ENCODE peak calls at places on chromosomes 5 and 9, in four cellular contexts. L, X, D and N are unnamed samples.

GRCh38 chr5:2569201-2569600 is 182.3 kb downstream of the IRX2 start:
- DNase-seq in D (no peak), X (no peak), L (no peak), N (no peak)

GRCh38 chr5:117954341-117954740 is 1034.0 kb downstream of the DTWD2 start:
- DNase-seq in L (no peak), D (no peak), X (no peak), N (no peak)

GRCh38 chr9:33290994-33291397 is 680 bp downstream of the NFX1 start:
- DNase-seq in L (no peak), X (no peak), D (no peak), N (no peak)

GRCh38 chr5:76084496-76085285 is 1.5 kb downstream of the SV2C start:
- DNase-seq in L (peak), X (no peak), D (peak), N (no peak)

GRCh38 chr9:97515662-97516061 is 14.2 kb downstream of the TMOD1 start:
- DNase-seq in L (no peak), D (no peak), X (no peak), N (no peak)

GRCh38 chr9:35272989-35273388 is 111.2 kb downstream of the UNC13B start:
- DNase-seq in X (no peak), D (peak), L (no peak), N (no peak)

GRCh38 chr5:54874337-54875021 is 110.9 kb downstream of the ESM1 start:
- DNase-seq in X (no peak), D (peak), L (no peak), N (no peak)

GRCh38 chr9:79015951-79016350 is 555.8 kb upstream of the TLE4 start:
- DNase-seq in L (no peak), X (no peak), D (no peak), N (no peak)

GRCh38 chr5:116674881-116675627 is 100.4 kb upstream of the SEMA6A start:
- DNase-seq in L (no peak), D (no peak), X (no peak), N (no peak)

GRCh38 chr9:29006603-29007002 is 1433.3 kb upstream of the C9orf72 start:
- DNase-seq in D (no peak), L (no peak), X (no peak), N (no peak)

GRCh38 chr9:32631991-32632390 is 3.5 kb downstream of the TAF1L start:
- DNase-seq in L (no peak), D (no peak), X (no peak), N (no peak)

GRCh38 chr5:62538017-62538942 is 40.3 kb upstream of the LRRC70 start:
- DNase-seq in D (peak), X (no peak), L (no peak), N (no peak)

GRCh38 chr9:17318821-17319320 is 184.0 kb downstream of the CNTLN start:
- DNase-seq in D (peak), X (no peak), L (no peak), N (no peak)

GRCh38 chr5:59357421-59357977 is 536.0 kb downstream of the PDE4D start:
- DNase-seq in L (no peak), X (no peak), D (peak), N (peak)

GRCh38 chr5:115775999-115776398 is 40.5 kb downstream of the CDO1 start:
- DNase-seq in D (no peak), L (no peak), X (no peak), N (no peak)

GRCh38 chr9:124480621-124480981 is 26.6 kb downstream of the NR5A1 start:
- DNase-seq in L (peak), X (no peak), D (peak), N (no peak)

DNA sequence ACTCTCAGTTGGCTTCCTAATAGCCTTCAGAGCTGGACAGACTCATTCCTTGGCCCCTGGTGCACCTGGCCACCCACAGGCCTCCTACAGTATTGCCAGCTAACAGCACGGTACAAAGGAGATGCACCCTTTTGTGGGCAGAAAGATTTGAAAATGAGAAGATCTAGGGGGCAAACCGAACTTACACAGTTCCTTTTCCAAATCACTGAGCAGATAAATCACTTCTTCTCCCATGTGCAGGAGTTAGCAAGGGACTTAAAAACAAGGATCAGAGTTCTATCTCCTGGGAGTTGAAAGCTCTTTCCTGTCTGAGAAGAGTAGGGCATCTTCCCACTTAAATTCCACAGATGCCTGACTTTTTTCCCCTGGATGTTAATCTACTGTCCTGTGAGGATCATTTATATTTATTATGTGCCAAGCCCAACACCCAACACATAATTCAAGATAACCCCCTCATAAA is 207.4 kb upstream of the DAPK1 start:
- DNase-seq in L (peak), D (peak), X (no peak), N (no peak)
- TF ChIP-seq CTCF in L (peak), D (peak), X (no peak), N (peak)

DNA sequence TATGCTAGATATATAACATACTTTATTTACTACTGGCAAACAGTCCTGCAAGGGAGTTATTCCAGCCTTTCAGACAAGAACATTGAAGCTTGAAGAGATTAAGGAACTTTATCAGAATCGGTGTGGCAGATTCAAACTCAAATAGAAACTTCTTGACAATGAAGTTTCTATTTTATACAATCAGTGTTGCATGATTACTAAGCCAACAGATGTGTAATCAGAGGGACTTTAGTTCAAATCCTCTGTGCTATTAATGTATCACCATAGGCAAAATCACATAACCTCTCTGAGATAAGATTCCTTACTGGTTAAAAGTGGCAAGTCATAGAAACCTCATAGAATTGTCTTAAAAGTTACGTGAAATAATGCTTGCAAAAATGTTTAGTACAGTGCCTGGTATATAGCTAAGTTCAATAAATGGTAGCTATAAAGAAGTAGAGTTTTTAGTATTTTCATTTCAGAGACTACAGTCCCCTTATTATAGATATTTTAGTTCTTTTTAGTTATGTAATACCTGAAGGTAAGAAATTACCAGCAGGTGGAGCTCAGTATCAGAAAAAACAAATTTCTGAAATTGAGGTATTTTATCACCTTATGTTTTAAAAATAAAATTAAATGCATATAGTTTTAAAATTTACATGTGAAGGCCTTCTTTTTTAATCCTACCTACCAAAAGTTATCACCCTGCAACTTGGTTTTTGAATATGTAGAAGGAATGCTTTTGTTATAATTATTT is 172.1 kb downstream of the FER start:
- DNase-seq in L (no peak), D (peak), X (no peak), N (no peak)
- TF ChIP-seq CTCF in L (no peak), D (peak), X (no peak), N (peak)

DNA sequence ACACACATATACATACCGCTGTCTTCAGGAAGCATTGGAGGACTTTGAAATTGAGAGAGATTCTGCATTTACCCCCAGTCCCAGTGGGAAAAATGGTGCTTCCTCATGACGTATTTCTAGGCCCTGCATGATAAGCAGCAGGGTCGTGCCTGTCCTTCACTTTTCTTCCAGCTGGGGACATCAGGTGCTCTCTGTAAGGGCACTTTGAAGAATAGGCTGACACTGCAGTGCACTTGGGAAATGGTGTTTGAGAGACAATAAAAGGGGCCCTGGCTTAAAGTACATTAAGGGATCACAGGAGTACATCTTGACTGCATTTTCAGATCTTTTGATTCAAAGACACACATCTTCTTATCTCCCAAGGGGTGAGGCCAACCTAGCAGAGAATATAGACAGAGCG is 437.8 kb downstream of the CSNK1G3 start:
- DNase-seq in X (no peak), L (no peak), D (no peak), N (no peak)
- TF ChIP-seq CTCF in X (no peak), L (no peak), D (no peak), N (no peak)

DNA sequence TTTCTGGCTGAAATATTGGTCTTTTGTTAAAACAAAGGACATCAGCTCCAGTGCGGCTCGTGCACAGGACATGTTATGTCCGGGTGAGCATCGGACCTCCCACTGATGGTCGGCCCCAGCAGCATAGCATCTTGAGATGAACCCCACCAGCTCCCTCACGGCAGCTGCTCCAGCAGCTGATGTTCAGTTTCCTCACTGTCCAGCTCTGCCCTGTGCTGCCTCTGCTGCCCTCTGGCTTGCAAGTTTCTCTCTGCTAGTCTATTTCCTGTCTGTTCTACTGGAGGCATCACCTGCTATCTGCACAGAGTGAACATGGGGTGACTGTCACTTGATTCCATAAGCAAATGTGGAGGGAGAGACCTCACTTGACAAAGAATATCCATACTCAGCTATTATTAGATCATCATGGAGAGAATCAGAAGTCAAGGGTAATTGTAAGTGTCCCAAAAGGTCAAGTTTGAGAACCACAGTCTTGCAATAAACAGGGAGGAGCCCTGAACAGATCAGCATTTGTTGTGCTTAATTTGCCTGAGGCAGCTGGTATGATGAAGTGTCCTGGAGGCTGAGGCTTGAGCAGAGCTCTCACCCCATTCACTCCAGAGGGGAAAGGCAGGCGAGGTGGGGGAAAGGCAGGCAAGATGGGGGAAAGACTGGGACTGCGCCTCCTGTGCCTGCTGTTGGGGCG is 702.8 kb downstream of the SEMA5A start:
- DNase-seq in D (peak), X (no peak), L (no peak), N (no peak)
- TF ChIP-seq CTCF in D (peak), X (no peak), L (no peak), N (no peak)

DNA sequence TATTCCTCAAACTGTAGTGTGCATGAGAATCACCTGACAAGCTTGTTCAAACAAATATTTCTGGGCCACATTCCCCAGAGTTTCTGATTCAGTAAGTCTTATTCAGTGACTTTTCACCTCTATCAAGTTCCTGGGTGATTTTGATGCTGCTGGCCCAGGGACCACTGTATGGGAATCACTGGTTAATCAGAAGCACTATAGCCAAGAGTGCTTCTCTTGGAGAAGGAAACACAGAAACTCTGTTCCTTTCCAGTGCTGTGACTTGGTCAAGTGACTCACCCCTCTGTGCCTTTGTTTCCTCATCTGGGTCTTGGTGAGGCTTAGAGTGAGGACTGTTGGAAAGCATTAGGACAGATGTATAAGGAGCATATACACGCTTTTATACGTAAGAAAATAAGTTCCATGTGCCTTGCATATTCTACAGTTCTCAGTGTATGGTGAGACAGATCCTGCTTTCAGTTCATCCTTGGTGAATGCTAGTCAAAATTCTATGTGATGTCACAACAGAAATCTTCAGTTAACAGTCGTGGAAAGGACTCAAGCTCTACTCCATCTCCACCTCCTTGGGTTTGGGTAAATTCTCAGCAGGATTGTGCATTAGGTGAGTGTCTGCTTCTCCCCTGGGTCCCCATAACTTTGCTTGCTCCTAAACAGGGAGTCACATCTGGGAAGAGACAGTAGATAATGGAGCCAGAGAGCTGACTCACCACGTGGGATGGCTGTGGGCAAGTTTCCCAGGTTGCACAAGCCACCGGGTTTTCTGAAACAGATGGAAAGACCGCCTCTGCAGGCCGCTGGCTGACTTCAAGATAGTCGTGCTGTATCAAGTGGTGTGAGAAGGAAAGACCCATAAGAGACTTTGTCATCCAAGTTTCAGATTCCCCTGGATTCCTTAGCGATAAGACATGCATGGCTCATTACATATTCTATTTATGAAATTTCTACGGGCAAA is 117.0 kb downstream of the NXNL2 start:
- DNase-seq in D (peak), L (no peak), X (no peak), N (no peak)
- TF ChIP-seq CTCF in D (peak), L (no peak), X (no peak), N (no peak)

GRCh38 chr5:171363846-171364245 is 23.8 kb upstream of the NPM1 start:
- DNase-seq in X (no peak), L (no peak), D (no peak), N (no peak)

GRCh38 chr5:171369056-171369455 is 18.6 kb upstream of the NPM1 start:
- DNase-seq in D (no peak), X (no peak), L (no peak), N (no peak)

GRCh38 chr5:171367424-171368370 is 20.0 kb upstream of the NPM1 start:
- DNase-seq in L (no peak), D (peak), X (no peak), N (no peak)

GRCh38 chr5:171366645-171367044 is 21.0 kb upstream of the NPM1 start:
- DNase-seq in D (no peak), L (no peak), X (no peak), N (no peak)

DNA sequence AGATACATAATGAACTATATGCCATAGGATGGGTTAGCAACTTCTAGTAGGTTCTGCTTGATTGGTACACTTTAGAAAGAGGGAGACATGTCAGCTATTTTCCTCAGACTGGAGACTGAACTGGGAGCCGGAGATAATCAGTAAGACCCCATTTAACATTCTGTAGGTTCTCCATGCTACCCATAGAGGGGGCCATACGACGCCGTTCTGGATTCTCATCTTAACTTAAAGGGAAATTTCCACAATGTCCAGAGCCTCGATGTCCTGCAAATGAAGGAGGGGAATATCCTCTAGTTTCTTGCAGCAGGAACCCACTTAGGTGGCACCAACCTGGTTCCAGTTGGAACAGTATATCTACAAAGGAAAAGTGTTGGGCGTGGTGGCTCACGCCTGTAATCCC is 22.3 kb upstream of the NPM1 start:
- DNase-seq in X (no peak), D (no peak), L (peak), N (no peak)
- TF ChIP-seq CTCF in X (no peak), D (peak), L (peak), N (no peak)

DNA sequence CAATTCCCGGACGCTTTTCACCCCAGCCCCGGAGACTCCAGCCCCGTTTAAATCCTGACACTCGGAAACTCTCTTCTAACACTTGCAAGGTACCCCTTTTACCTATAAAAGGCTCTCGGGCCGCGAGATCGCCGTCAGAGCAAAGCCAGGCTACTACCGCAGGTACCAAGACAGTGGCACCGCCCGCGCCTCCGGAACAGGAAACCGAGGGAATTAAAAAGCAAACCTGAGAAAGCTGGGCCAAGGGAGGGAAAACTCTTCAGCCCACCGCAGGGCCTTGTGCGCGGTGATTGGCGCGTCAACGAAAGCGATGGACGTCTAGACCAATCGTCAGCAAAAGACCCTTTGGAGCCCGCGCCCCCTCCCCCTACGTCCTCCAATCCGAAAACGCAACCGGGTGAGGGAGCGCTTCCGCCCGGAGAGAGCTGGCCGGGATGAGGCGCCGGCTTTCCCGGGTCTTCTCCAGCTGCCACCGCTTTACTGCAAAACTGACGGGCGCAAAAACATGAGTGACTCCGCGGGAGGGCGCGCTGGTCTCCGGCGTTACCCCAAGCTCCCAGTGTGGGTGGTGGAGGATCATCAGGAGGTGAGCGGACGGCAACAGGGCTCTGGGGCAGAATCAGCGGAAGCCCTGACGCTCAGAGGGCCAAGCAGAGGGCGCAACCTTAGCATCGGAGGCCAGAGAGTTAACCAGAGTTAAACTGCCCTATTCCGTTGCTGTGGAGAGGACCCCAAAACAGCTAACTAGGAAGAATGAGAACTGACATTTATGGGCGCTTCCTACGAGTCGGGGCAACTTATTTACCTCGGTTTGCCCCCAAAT is at the start of the genes C5orf22 and DROSHA:
- DNase-seq in X (peak), L (peak), D (peak), N (peak)
- TF ChIP-seq CTCF in X (no peak), L (no peak), D (no peak), N (no peak)